ENCODE peak calls at places on chromosomes 2 and 18, in six cellular contexts. L is HCT116, W is GM23338, S is GM23248, R is MM.1S, Y is neural progenitor cell. G is an unnamed sample.

GRCh38 chr2:73202156-73203054 is at the start of gene NOTO:
- DNase-seq in L (no peak), W (peak; percentile 82), S (peak; percentile 39), R (no peak), Y (peak; percentile 63), G (no peak)

GRCh38 chr2:232632904-232633412 is 446 bp upstream of the EFHD1 start:
- DNase-seq in L (no peak), W (peak; percentile 37), S (peak; percentile 41), R (no peak), Y (peak; percentile 23), G (peak; percentile 32)

GRCh38 chr2:73004466-73004865 is 67.0 kb downstream of the SFXN5 start:
- DNase-seq in L (no peak), W (no peak), S (no peak), R (no peak), Y (no peak), G (no peak)

GRCh38 chr2:55415300-55415699 is 4.4 kb downstream of the CCDC88A start:
- DNase-seq in L (no peak), W (no peak), S (no peak), R (no peak), Y (no peak), G (no peak)

GRCh38 chr18:70228546-70228945 is 23.1 kb upstream of the RTTN start:
- DNase-seq in L (no peak), W (no peak), S (peak; percentile 34), R (no peak), Y (no peak), G (no peak)

GRCh38 chr2:237161239-237161638 is 75.5 kb downstream of the COPS8 start:
- DNase-seq in L (no peak), W (no peak), S (peak; percentile 30), R (no peak), Y (no peak), G (no peak)

GRCh38 chr2:44553456-44553855 is 191.7 kb downstream of the CAMKMT start:
- DNase-seq in L (no peak), W (no peak), S (peak; percentile 84), R (no peak), Y (no peak), G (peak; percentile 79)

GRCh38 chr18:2139676-2140075 is 431.6 kb downstream of the METTL4 start:
- DNase-seq in L (no peak), W (no peak), S (peak; percentile 32), R (no peak), Y (no peak), G (peak; percentile 88)

GRCh38 chr2:216694826-216695217 is 527 bp downstream of the IGFBP5 start:
- DNase-seq in L (no peak), W (peak; percentile 39), S (no peak), R (no peak), Y (peak; percentile 43), G (no peak)

GRCh38 chr2:164620873-164621760 is at the start of gene GRB14:
- DNase-seq in L (peak; percentile 28), W (peak; percentile 89), S (peak; percentile 53), R (peak; percentile 80), Y (peak; percentile 72), G (peak; percentile 31)

GRCh38 chr2:106956879-106957278 is 70.9 kb upstream of the ST6GAL2 start:
- DNase-seq in L (no peak), W (peak; percentile 16), S (peak; percentile 97), R (no peak), Y (no peak), G (peak; percentile 21)
- TF ChIP-seq EZH2phosphoT487 in L (no peak), W (no peak), S (peak; percentile 88), R (no peak), Y (no peak), G (no peak)

GRCh38 chr2:31138037-31138962 is at the start of gene GALNT14:
- DNase-seq in L (no peak), W (peak; percentile 81), S (peak; percentile 82), R (peak; percentile 81), Y (peak; percentile 78), G (peak; percentile 54)

GRCh38 chr2:31136732-31137131 is 1.5 kb downstream of the GALNT14 start:
- DNase-seq in L (no peak), W (no peak), S (no peak), R (no peak), Y (no peak), G (no peak)

GRCh38 chr2:31136000-31136399 is 2.2 kb downstream of the GALNT14 start:
- DNase-seq in L (no peak), W (no peak), S (no peak), R (no peak), Y (no peak), G (peak; percentile 18)

GRCh38 chr2:31140151-31140550 is 1.9 kb upstream of the GALNT14 start:
- DNase-seq in L (no peak), W (no peak), S (peak; percentile 7), R (no peak), Y (no peak), G (no peak)

DNA sequence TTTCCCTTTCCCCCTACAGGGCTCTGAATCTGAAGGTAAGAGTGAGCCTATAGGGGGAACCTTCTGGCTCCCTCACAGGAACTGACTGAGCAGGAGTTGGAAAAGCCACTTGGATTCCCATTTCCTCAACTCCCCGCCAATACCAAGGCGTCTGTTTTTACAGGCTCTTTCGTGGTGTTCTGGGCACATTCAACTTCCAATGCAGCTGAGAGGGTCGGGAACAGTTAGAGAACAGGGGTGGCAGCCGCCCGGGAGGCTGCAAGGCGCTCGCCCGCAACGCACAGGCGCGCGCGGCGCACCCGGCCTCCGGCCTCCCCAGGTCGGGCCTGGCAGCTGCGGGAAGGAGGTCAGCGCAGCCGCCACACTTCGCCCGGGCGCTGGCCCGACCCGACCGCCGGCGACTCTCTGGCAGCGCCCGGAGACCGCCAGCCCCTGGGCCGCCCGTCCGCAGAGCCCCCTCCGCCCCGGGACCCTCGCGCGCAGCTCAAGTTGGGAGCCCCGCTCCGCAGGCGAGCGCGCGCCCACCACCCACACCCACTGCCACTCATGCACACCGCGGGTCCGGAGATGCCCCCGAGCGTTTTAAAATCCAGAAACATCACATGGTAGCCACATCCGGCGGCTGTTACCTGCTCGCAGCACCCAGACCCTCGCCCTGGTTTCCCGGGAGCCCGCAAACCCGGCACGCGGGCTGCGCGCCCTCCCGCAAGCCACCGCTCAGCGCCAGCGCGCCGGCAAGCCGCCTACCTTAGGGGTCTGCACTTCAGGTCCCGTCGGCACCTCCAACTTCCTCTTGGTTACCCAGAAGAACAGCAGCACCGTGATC is 816 bp downstream of the GALNT14 start:
- DNase-seq in L (no peak), W (peak; percentile 54), S (peak; percentile 47), R (peak; percentile 26), Y (peak; percentile 60), G (peak; percentile 11)
- TF ChIP-seq EZH2 in L (no peak), W (peak; percentile 65), S (peak; percentile 15), R (no peak), Y (peak; percentile 92), G (no peak)

GRCh38 chr18:36592282-36592681 is 236.5 kb downstream of the TPGS2 start:
- DNase-seq in L (no peak), W (no peak), S (peak; percentile 48), R (no peak), Y (no peak), G (no peak)
- TF ChIP-seq EZH2phosphoT487 in L (no peak), W (no peak), S (no peak), R (no peak), Y (no peak), G (no peak)

DNA sequence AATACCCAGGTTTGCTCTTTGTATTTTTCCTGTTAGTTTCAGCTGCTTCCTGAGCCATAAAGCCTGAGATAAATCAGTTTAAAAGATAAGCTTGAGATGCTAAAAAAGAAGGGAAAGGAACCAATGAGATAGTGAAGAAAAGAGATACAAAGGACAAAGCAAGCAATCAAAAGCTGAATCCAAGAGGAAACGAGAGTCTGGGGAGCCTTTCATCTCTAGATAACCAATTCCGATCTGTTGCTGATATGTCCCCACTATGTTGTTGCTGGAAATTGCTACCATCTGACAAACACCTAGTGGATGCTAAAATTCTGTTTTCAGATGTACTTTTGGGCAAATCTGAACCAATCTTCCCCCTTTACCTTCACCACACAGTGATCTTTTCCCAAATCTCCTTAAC is 201.3 kb downstream of the RBM43 start:
- DNase-seq in L (no peak), W (no peak), S (no peak), R (no peak), Y (no peak), G (no peak)
- TF ChIP-seq EZH2 in L (no peak), W (no peak), S (no peak), R (no peak), Y (no peak), G (no peak)

DNA sequence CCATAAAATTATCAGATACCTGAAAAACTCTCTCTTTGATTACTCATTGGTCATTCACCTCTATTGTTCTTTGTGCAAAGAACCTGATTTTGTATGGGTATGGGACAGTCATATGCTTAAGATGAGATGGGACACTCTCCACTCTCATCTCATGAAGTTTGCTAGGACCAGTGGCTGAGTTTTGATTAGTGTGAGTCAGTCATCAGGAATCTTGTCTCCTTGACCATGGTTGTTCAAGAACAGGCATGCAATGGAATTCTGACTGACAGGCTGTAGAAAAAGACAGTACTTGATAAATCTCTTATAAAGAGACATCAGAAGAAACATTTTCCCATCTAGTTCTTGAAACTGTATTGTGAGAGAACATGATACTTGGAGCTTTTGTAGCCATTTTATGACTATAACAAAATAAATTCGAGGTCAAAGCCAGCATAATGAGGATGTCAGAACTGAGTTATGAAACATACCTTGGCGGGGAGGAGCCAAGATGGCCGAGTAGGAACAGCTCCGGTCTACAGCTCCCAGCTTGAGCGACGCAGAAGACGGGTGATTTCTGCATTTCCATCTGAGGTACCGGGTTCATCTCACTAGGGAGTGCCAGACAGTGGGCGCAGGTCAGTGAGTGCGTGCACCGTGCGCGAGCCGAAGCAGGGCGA is 367.0 kb downstream of the NR4A2 start:
- DNase-seq in L (no peak), W (peak; percentile 20), S (no peak), R (no peak), Y (no peak), G (peak; percentile 27)
- TF ChIP-seq EZH2phosphoT487 in L (no peak), W (no peak), S (no peak), R (no peak), Y (no peak), G (no peak)

DNA sequence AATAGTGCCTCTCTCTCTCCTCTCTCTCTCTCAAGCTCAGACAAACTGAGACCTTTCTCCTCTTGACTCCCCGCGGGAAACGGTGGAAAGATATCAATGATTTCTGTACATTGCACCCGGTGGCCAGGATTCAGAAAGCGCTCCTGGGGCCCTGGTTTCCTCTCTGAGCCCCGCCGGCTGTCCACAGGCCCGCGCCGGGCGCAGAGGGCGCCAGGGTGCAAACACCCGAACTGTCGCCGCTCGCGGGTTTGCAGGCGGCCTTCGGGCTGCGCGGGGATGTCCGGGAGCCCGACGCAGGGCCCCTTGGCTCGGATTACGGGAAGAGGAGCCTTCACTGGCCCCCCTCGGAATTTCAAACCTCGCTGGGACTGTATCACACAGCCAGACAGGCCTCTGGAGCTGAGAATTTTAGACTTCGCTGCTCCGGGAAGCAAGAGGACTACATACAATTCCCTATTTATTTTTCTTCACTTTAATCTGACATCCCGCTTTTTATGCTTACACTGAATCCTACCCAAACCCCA is 5.2 kb upstream of the EN1 start:
- DNase-seq in L (no peak), W (no peak), S (no peak), R (no peak), Y (peak; percentile 67), G (no peak)
- TF ChIP-seq EZH2 in L (no peak), W (peak; percentile 100), S (no peak), R (no peak), Y (no peak), G (no peak)

GRCh38 chr2:118386636-118387302 is 298.5 kb downstream of the INSIG2 start:
- DNase-seq in L (peak; percentile 6), W (no peak), S (peak; percentile 98), R (no peak), Y (no peak), G (peak; percentile 96)
- TF ChIP-seq EZH2phosphoT487 in L (no peak), W (no peak), S (no peak), R (no peak), Y (no peak), G (no peak)

GRCh38 chr2:181457741-181458425 is 697 bp downstream of the ITGA4 start:
- DNase-seq in L (no peak), W (peak; percentile 53), S (peak; percentile 82), R (peak; percentile 78), Y (peak; percentile 61), G (no peak)
- TF ChIP-seq EZH2 in L (no peak), W (no peak), S (no peak), R (no peak), Y (peak; percentile 70), G (no peak)

G was measured in PC-3.